ENCODE peak calls at places on chromosome 3, in four cellular contexts. C, Z, Q and N are unnamed samples.
A peak's percentile ranks its signal among the peaks of the same experiment; 100 is the strongest.

GRCh38 chr3:86969500-86970189 is 21.3 kb downstream of the VGLL3 start:
- DNase-seq in C (no peak), Q (peak; percentile 47), Z (no peak), N (peak; percentile 84)

GRCh38 chr3:186425788-186426730 is 64.0 kb upstream of the DGKG start:
- DNase-seq in C (peak; percentile 84), Q (no peak), Z (no peak), N (peak; percentile 65)

GRCh38 chr3:72068621-72069020 is 283.7 kb upstream of the PROK2 start:
- DNase-seq in Q (no peak), C (peak; percentile 17), Z (no peak), N (peak; percentile 24)

GRCh38 chr3:105222568-105223093 is 144.1 kb upstream of the ALCAM start:
- DNase-seq in C (no peak), Q (no peak), Z (no peak), N (no peak)

GRCh38 chr3:150022406-150023238 is 51.9 kb upstream of the PFN2 start:
- DNase-seq in Z (peak; percentile 29), Q (no peak), C (peak; percentile 52), N (peak; percentile 55)

GRCh38 chr3:58288011-58288728 is 17.9 kb upstream of the RPP14 start:
- DNase-seq in Z (no peak), Q (no peak), C (no peak), N (no peak)

GRCh38 chr3:177590826-177591225 is 393.5 kb upstream of the TBL1XR1 start:
- DNase-seq in C (peak; percentile 54), Z (no peak), Q (no peak), N (peak; percentile 19)

GRCh38 chr3:101963902-101964362 is 114.6 kb downstream of the NFKBIZ start:
- DNase-seq in Z (no peak), Q (no peak), C (peak; percentile 82), N (peak; percentile 81)

GRCh38 chr3:14319654-14320182 is 82.7 kb upstream of the SLC6A6 start:
- DNase-seq in Q (no peak), C (peak; percentile 73), Z (no peak), N (peak; percentile 79)

GRCh38 chr3:183306798-183307671 is 54.0 kb downstream of the B3GNT5 start:
- DNase-seq in Z (peak; percentile 68), Q (no peak), C (peak; percentile 82), N (peak; percentile 69)

GRCh38 chr3:192906940-192907339 is 10.7 kb downstream of the MB21D2 start:
- DNase-seq in C (no peak), Q (no peak), Z (no peak), N (no peak)

GRCh38 chr3:37456270-37456708 is 281.9 kb upstream of the LRRFIP2 start:
- DNase-seq in C (no peak), Q (peak; percentile 39), Z (peak; percentile 50), N (peak; percentile 65)

GRCh38 chr3:47028146-47028545 is 48.7 kb downstream of the NBEAL2 start:
- DNase-seq in Q (no peak), Z (no peak), C (no peak), N (no peak)

GRCh38 chr3:118863731-118864322 is 170.8 kb downstream of the IGSF11 start:
- DNase-seq in C (no peak), Z (no peak), Q (no peak), N (no peak)
- TF ChIP-seq CTCF in C (no peak), Z (no peak), Q (no peak), N (no peak)

GRCh38 chr3:16670191-16670590 is 65.0 kb upstream of the DAZL start:
- DNase-seq in Z (no peak), C (no peak), Q (no peak), N (no peak)

GRCh38 chr3:16663852-16664712 is 58.9 kb upstream of the DAZL start:
- DNase-seq in Z (no peak), C (no peak), Q (no peak), N (no peak)

GRCh38 chr3:16667633-16668032 is 62.4 kb upstream of the DAZL start:
- DNase-seq in Z (no peak), Q (no peak), C (no peak), N (no peak)

GRCh38 chr3:16668776-16669545 is 63.7 kb upstream of the DAZL start:
- DNase-seq in Z (no peak), Q (no peak), C (no peak), N (no peak)

DNA sequence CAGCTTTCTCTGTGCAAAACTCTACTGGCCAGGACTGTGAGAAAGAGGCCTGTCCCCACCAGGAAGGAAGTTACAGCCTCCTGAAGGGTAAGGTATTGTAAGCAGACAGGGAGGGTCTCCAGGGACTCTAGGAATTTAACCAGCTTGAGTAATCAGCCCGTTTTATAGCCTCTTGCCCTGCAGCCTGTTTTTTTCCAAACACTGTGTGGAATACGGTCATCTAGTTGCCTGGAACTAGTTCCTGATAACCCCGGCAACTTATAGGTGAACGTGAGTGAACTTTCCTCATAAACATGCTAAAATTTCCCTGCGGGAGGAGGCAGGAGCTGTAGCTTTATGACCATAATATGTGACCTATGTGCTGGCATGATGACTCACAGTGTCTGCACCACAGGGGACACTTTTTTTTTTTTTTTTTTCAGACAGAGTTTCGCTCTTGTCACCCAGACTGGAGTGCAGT is 60.1 kb upstream of the DAZL start:
- DNase-seq in Q (no peak), C (no peak), Z (no peak), N (peak; percentile 78)
- H3K4me3 ChIP-seq in Q (no peak overlapping the region), C (no peak overlapping the region), Z (no peak overlapping the region), N (no peak overlapping the region)

GRCh38 chr3:161366067-161366466 is 5.2 kb downstream of the SPTSSB start:
- DNase-seq in C (no peak), Q (no peak), Z (no peak), N (no peak)

GRCh38 chr3:161369531-161369930 is 1.8 kb downstream of the SPTSSB start:
- DNase-seq in C (peak; percentile 7), Z (no peak), Q (no peak), N (no peak)

GRCh38 chr3:161372321-161373260 is 1.3 kb upstream of the SPTSSB start:
- DNase-seq in Z (peak; percentile 71), C (peak; percentile 34), Q (no peak), N (peak; percentile 6)

DNA sequence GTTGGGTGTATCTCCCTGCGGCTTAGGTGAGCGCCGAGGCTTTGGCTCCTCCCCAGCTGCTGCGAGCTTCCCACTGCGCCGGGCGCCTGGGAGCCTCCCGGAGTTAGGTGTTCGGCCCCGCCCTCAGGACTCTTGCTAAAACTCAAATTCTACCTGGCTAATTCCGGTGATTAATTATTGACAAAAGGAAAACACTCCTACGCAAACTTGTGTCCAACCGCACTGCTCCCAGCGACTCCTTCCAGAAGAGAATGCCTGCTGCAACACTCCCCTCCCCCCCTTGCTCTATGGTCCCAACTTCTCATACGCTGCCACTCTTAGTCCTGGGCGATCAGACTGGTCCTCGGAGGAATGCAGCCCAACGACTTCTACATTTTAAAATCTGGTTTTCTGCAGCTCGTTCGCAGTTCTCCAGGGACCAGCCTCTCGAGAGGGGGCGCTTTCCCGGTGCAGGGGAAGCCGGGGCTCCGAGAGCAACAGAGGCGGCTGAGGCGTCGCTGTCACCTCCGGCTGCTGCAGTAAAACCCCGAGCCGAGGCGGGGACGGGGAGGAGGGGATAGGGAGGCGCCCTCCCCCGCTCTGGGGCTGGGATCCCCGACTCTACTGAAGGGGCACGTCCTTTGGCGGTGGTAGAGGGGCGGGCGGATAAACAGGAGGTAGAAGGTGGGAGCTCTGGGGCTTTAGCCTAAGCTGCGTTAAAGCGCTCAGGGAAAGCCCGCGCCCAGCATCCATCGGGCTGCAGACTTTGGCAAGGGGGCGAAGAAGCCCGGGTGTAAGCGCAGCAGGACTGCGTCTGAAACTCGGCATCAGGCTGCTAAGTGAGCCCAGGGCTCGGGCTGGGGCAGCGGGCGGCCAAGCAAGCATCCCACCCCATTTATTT is at the start of gene SPTSSB:
- DNase-seq in C (peak; percentile 39), Z (peak; percentile 55), Q (no peak), N (peak; percentile 18)
- TF ChIP-seq CTCF in C (peak; percentile 28), Z (peak; percentile 16), Q (no peak), N (peak; percentile 12)

DNA sequence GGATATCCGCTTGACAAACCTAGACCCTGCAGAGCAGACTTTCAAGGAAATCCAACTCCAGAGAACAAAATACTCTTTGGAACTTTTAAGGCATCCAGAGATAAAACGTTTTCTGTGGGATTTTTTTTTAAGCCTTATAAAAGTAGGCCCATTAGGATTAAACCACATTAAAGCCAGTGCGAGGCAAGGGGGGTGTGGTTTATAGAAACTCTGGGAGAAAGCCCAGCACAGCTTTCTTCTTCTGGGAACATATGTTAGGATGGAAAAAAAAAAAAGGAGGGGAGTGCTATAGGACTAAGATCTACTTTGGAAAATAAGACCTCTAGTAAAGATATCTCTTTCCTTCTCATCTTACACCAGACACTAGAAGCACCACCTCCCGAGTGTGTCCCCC is 4.0 kb downstream of the SHOX2 start:
- DNase-seq in Z (no peak), C (no peak), Q (no peak), N (no peak)
- H3K4me3 ChIP-seq in Z (no peak overlapping the region), C (no peak overlapping the region), Q (no peak overlapping the region), N (no peak overlapping the region)

GRCh38 chr3:27324695-27325094 is 44.5 kb downstream of the NEK10 start:
- DNase-seq in Q (no peak), C (peak; percentile 5), Z (no peak), N (no peak)

GRCh38 chr3:27323087-27323570 is 46.1 kb downstream of the NEK10 start:
- DNase-seq in C (no peak), Z (no peak), Q (no peak), N (no peak)

GRCh38 chr3:27325419-27325818 is 43.8 kb downstream of the NEK10 start:
- DNase-seq in Q (no peak), Z (no peak), C (no peak), N (no peak)

GRCh38 chr3:27319847-27320526 is 49.2 kb downstream of the NEK10 start:
- DNase-seq in Z (no peak), C (no peak), Q (peak; percentile 66), N (peak; percentile 31)

DNA sequence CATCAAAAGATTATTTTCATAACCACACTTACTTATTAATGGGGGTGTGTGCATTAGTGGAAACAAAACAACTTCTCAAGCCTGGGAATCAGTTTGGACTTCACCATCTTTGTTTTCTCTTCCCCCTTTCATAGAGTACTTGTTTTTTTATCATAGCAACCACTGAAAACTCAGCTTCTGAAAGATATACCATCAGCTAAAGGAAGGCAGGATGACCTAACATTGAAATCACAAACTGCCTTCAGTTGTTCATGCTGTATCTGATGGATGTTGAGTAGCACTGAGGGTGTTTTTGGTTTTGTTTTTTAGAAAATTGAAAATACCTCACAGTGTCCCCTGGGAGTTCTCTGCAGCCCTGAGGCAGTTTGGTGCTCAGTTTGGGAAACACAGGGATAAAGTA is 46.5 kb downstream of the NEK10 start:
- DNase-seq in Q (no peak), C (no peak), Z (no peak), N (no peak)
- TF ChIP-seq CTCF in Q (no peak), C (no peak), Z (no peak), N (no peak)

DNA sequence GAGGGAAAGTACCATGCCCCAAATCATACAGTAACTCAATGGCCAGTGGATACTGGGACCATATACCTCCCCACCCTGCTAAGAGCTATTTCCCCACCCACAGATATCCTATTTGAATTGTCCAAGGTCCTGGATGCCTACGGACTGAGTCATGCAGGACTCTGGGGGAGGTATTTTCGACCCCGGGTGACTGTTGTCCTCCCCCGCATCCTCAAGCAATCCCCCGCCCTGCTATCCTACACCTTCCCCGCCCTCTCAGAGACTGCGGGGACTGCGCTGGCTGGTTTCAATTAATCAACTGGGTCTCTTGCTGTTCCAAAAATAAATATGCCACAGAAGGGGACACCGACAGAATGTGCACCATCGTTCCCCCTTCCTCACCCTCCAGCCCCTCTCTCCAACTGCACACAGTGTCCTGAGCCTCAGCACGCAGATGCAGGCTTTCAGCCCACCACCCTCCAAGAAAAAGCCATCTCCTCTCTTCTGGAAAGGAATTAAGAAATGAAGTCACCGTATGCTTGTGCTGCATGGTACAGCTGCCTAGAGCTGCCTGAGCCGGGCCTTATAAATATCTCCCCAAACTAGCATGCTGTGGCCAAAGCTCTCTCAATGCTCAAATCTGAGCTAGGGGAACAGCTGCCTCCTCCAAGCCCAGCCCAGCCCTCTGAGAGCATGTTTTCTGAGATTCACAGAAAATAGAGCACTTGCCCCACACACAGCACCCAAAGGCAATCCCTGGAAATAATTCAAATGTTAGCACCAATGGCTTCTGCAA is 8.2 kb downstream of the CAV3 start:
- DNase-seq in Q (peak; percentile 43), Z (no peak), C (peak; percentile 88), N (peak; percentile 79)
- H3K4me3 ChIP-seq in Q (no peak overlapping the region), Z (no peak overlapping the region), C (no peak overlapping the region), N (no peak overlapping the region)

GRCh38 chr3:62589078-62589477 is 215.7 kb upstream of the FEZF2 start:
- DNase-seq in Q (no peak), C (no peak), Z (no peak), N (no peak)
- TF ChIP-seq CTCF in Q (no peak), C (peak; percentile 41), Z (no peak), N (peak; percentile 3)